ENCODE peak calls at places on chromosomes 3 and 15, in ten cellular contexts. K, M, V, Z, L, D, U, J, E and W are unnamed samples.
A peak's percentile ranks its signal among the peaks of the same experiment; 100 is the strongest.

GRCh38 chr3:136277634-136278033 is 27.5 kb downstream of the PCCB start:
- DNase-seq in K (no peak), M (no peak), V (no peak), Z (no peak), L (no peak), D (no peak), U (no peak), J (peak; percentile 59), E (no peak), W (no peak)

GRCh38 chr15:33067456-33067855 is 127.1 kb downstream of the FMN1 start:
- DNase-seq in K (no peak), M (no peak), V (no peak), Z (no peak), L (no peak), D (no peak), U (no peak), J (no peak), E (no peak), W (no peak)

GRCh38 chr3:157436583-157437300 is at the start of gene PTX3:
- DNase-seq in K (peak; percentile 16), M (peak; percentile 57), V (peak; percentile 58), Z (peak; percentile 14), L (no peak), D (no peak), U (peak; percentile 97), J (peak; percentile 15), E (no peak), W (peak; percentile 66)

GRCh38 chr3:30355622-30356021 is 250.8 kb upstream of the TGFBR2 start:
- DNase-seq in K (no peak), M (no peak), V (no peak), Z (no peak), L (no peak), D (no peak), U (no peak), J (no peak), E (no peak), W (no peak)

GRCh38 chr3:120470870-120471269 is 20.1 kb upstream of the FSTL1 start:
- DNase-seq in K (no peak), M (no peak), V (no peak), Z (no peak), L (no peak), D (no peak), U (no peak), J (no peak), E (no peak), W (no peak)

GRCh38 chr3:160154033-160154432 is 71.2 kb upstream of the C3orf80 start:
- DNase-seq in K (peak; percentile 19), M (no peak), V (no peak), Z (no peak), L (no peak), D (no peak), U (peak; percentile 61), J (no peak), E (no peak), W (no peak)

GRCh38 chr15:35692256-35692867 is 146.4 kb upstream of the DPH6 start:
- DNase-seq in K (no peak), M (no peak), V (no peak), Z (no peak), L (no peak), D (no peak), U (peak; percentile 77), J (no peak), E (no peak), W (no peak)

GRCh38 chr3:42605550-42606173 is 5.2 kb downstream of the NKTR start:
- DNase-seq in K (no peak), M (no peak), V (no peak), Z (no peak), L (no peak), D (no peak), U (peak; percentile 28), J (peak; percentile 53), E (no peak), W (no peak)

DNA sequence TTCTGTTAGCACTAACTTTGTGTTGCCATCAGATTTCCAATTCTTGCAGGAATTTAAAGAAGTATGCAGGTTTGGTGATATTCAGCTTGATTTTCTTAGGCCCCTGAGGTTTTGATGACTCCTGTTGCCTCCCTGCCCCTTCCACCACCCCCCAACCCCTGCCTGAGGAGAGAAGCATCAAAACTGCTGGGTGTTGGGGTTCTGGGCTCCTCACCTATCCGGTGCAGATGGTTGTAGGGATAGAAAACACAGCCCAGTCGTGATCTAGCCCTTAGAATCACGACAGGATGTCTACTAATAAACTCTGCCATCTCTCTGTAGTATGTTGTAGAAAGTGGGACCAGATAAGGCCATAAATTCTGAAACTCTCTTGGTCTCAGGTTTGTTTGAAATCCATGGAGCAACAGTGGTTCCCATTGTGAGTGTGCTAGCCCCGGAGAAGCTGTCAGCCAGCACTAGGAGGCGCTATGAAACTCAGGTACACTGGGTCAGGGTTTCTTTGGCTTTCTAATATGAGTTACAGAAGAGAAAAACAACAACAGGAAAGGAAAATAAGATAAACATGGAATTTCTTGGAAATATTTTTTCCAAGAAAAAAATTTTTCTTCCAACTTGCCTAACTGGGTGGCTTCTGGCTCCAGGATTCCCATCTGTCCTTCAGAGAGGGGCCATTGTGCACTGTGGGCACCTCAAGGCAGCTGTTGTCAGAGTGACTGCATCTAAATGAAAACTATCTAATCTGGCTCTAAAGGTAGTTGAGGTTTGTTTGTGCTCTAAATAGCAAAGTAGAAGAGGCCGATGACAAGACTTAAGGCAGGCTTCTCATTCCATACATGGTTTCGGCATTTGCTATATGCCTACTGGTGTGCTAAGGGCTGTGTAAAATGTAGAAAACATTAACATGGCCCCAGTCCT is 8.7 kb downstream of the SRP14 start:
- DNase-seq in K (peak; percentile 49), M (no peak), V (no peak), Z (peak; percentile 46), L (peak; percentile 64), D (peak; percentile 34), U (peak; percentile 40), J (peak; percentile 43), E (no peak), W (no peak)
- TF ChIP-seq CTCF in K (peak; percentile 60), M (peak; percentile 4), V (no peak), Z (peak; percentile 56), L (peak; percentile 53), D (peak; percentile 35), U (peak; percentile 73), J (peak; percentile 41), E (peak; percentile 65), W (peak; percentile 24)

DNA sequence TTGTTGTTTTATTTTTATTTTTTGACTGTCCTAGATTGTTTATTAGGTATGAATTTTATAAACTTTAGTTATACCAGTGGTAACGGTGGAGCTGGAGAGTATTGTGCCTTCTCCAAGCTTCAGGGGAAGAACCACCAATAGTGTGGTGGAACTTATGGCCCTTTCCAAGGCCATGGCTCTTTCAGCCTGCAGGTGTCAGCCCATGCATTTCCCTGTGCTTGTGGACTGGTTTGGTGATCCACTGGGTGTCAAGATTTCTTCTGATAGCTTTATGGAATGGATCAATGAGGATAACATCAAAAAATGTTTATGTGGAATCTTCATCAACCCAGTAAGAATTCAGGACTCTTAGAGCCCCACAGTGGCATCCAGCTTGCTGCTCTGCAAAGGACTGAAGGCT is 19.2 kb upstream of the SCAMP5 start:
- DNase-seq in K (no peak), M (no peak), V (no peak), Z (no peak), L (no peak), D (no peak), U (no peak), J (no peak), E (no peak), W (no peak)
- TF ChIP-seq CTCF in K (no peak), M (no peak), V (no peak), Z (no peak), L (peak; percentile 10), D (no peak), U (no peak), J (no peak), E (no peak), W (no peak)

GRCh38 chr15:101296418-101297405 is 1.7 kb upstream of the SNRPA1 start:
- DNase-seq in K (no peak), M (no peak), V (no peak), Z (no peak), L (no peak), D (no peak), U (peak; percentile 79), J (no peak), E (no peak), W (no peak)

GRCh38 chr15:101293122-101293521 is 1.9 kb downstream of the SNRPA1 start:
- DNase-seq in K (no peak), M (no peak), V (no peak), Z (no peak), L (peak; percentile 47), D (no peak), U (peak; percentile 5), J (no peak), E (no peak), W (no peak)

GRCh38 chr15:101295607-101296225 is 668 bp upstream of the SNRPA1 start:
- DNase-seq in K (no peak), M (no peak), V (no peak), Z (no peak), L (peak; percentile 71), D (peak; percentile 51), U (peak; percentile 49), J (no peak), E (no peak), W (no peak)

GRCh38 chr15:101288905-101289513 is 6.0 kb downstream of the SNRPA1 start:
- DNase-seq in K (no peak), M (no peak), V (peak; percentile 36), Z (no peak), L (no peak), D (no peak), U (peak; percentile 76), J (no peak), E (no peak), W (no peak)

GRCh38 chr15:101294731-101295606 is at the start of gene SNRPA1:
- DNase-seq in K (peak; percentile 98), M (peak; percentile 98), V (peak; percentile 99), Z (peak; percentile 98), L (peak; percentile 99), D (peak; percentile 98), U (peak; percentile 96), J (peak; percentile 98), E (peak; percentile 94), W (peak; percentile 97)
- TF ChIP-seq CTCF in K (no peak), M (no peak), V (no peak), Z (no peak), L (no peak), D (no peak), U (no peak), J (no peak), E (no peak), W (no peak)

DNA sequence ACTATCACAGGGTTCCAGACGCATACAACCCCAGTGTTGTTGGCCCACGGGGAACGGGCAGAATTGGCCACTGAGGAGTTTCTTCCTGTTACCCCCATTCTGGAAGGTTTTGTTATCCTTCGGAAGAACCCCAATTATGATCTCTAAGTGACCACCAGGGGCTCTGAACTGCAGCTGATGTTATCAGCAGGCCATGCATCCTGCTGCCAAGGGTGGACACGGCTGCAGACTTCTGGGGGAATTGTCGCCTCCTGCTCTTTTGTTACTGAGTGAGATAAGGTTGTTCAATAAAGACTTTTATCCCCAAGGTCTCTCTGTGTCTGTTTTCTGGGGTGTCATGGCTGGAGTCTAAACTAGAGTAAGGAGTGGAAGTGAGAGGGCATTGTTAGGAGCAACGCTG is 5.7 kb upstream of the EIF4G1 start:
- DNase-seq in K (no peak), M (no peak), V (no peak), Z (no peak), L (no peak), D (no peak), U (no peak), J (no peak), E (no peak), W (no peak)
- TF ChIP-seq CTCF in K (no peak), M (no peak), V (no peak), Z (no peak), L (no peak), D (no peak), U (no peak), J (no peak), E (no peak), W (no peak)